ENCODE peak calls at places on chromosomes 3 and 15, in six cellular contexts. F is mesendoderm, Z is neuronal stem cell, E is IMR-90, N is H9, W is H1. I is an unnamed sample.
A peak's percentile ranks its signal among the peaks of the same experiment; 100 is the strongest.

GRCh38 chr3:20245781-20246180 is 59.8 kb upstream of the SGO1 start:
- DNase-seq in F (no peak), Z (no peak), E (no peak), N (no peak), W (no peak), I (no peak)

GRCh38 chr3:192490720-192491119 is 236.6 kb downstream of the FGF12 start:
- DNase-seq in F (no peak), Z (no peak), E (no peak), N (no peak), W (no peak), I (no peak)

GRCh38 chr15:40825661-40826088 is 2.8 kb downstream of the PPP1R14D start:
- DNase-seq in F (no peak), Z (no peak), E (peak; percentile 69), N (no peak), W (no peak), I (peak; percentile 56)

GRCh38 chr15:57557267-57557666 is 34.4 kb upstream of the MYZAP start:
- DNase-seq in F (no peak), Z (no peak), E (no peak), N (no peak), W (no peak), I (no peak)

GRCh38 chr3:56291244-56291680 is 177.0 kb downstream of the ERC2 start:
- DNase-seq in F (no peak), Z (no peak), E (no peak), N (no peak), W (no peak), I (no peak)

GRCh38 chr3:13539285-13539625 is 9.7 kb upstream of the FBLN2 start:
- DNase-seq in F (no peak), Z (no peak), E (peak; percentile 75), N (no peak), W (no peak), I (peak; percentile 54)

GRCh38 chr3:107911337-107912000 is 179.4 kb downstream of the CD47 start:
- DNase-seq in F (no peak), Z (no peak), E (no peak), N (no peak), W (no peak), I (no peak)

GRCh38 chr3:109707642-109708041 is 370.3 kb upstream of the DPPA4 start:
- DNase-seq in F (no peak), Z (no peak), E (no peak), N (no peak), W (no peak), I (no peak)

GRCh38 chr3:54159917-54160316 is 37.6 kb downstream of the CACNA2D3 start:
- DNase-seq in F (no peak), Z (no peak), E (no peak), N (no peak), W (no peak), I (no peak)

GRCh38 chr15:78033864-78034263 is 43.6 kb downstream of the TBC1D2B start:
- DNase-seq in F (no peak), Z (no peak), E (peak; percentile 41), N (no peak), W (no peak), I (peak; percentile 41)

GRCh38 chr15:77541421-77542181 is 91.1 kb downstream of the LINGO1 start:
- DNase-seq in F (peak; percentile 60), Z (no peak), E (peak; percentile 22), N (no peak), W (no peak), I (peak; percentile 26)

GRCh38 chr3:14900881-14901873 is 46.2 kb upstream of the NR2C2 start:
- DNase-seq in F (no peak), Z (no peak), E (no peak), N (no peak), W (no peak), I (no peak)

GRCh38 chr15:85494035-85494793 is 113.8 kb downstream of the AKAP13 start:
- DNase-seq in F (peak; percentile 81), Z (no peak), E (peak; percentile 95), N (no peak), W (no peak), I (peak; percentile 97)

DNA sequence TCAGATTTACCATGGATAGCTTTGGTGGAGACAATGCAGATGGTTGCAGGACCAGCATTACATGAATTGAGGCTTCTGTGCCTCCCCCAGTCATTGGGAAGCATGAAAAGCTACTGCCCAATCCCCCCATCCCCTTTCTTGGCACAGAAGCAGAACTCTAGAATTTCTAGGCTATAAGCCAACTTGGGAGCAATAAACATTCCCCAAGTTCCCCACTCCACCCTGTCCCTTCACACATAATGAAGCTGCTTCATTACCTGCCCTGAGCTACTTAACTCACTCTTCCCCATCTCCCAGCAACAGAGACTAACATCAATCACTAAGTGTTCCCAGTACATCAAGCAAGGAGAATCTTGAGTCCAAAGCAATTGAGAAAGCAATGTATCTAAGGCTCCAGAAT is 164.4 kb downstream of the RORA start:
- DNase-seq in F (no peak), Z (no peak), E (no peak), N (no peak), W (no peak), I (no peak)
- H2BK15ac ChIP-seq in F (no peak overlapping the region), Z (no peak overlapping the region), E (no peak overlapping the region), N (no peak overlapping the region), W (no peak overlapping the region), I (no peak overlapping the region)

GRCh38 chr15:61656391-61656790 is 403.9 kb downstream of the VPS13C start:
- DNase-seq in F (no peak), Z (no peak), E (no peak), N (no peak), W (no peak), I (no peak)

GRCh38 chr15:61655881-61656280 is 404.4 kb downstream of the VPS13C start:
- DNase-seq in F (no peak), Z (no peak), E (no peak), N (no peak), W (no peak), I (no peak)

GRCh38 chr15:61654918-61655317 is 405.3 kb downstream of the VPS13C start:
- DNase-seq in F (peak; percentile 32), Z (no peak), E (no peak), N (no peak), W (no peak), I (no peak)

GRCh38 chr15:61653110-61653509 is 407.1 kb downstream of the VPS13C start:
- DNase-seq in F (peak; percentile 64), Z (no peak), E (no peak), N (peak; percentile 41), W (no peak), I (no peak)

GRCh38 chr15:61654004-61654740 is 406.1 kb downstream of the VPS13C start:
- DNase-seq in F (no peak), Z (no peak), E (no peak), N (no peak), W (no peak), I (no peak)
- H2BK15ac ChIP-seq in F (no peak overlapping the region), Z (no peak overlapping the region), E (no peak overlapping the region), N (no peak overlapping the region), W (peak overlapping the region; percentile 8), I (no peak overlapping the region)

DNA sequence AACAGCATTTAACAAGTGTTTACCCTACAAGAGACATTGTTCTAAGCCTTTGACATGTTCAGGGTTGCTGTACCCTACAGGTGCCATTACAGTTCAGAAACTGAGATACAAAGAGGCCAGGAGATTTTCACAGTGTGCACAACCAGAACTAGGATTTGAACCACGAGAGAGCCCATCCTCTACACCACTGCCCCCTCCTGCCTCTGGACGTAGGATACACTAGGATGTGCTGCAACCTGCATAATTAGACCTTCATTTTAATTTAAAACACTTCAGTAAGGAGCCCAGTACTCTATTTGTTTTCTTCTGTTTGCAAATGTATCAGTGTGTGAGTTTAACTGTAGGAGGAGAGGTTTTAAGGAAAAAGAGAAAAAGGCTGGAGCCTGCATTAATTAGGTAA is 123.1 kb upstream of the RARB start:
- DNase-seq in F (no peak), Z (no peak), E (no peak), N (no peak), W (no peak), I (no peak)
- H2BK15ac ChIP-seq in F (no peak overlapping the region), Z (no peak overlapping the region), E (no peak overlapping the region), N (no peak overlapping the region), W (no peak overlapping the region), I (no peak overlapping the region)

GRCh38 chr3:155495387-155495786 is 201.9 kb upstream of the STRIT1 start:
- DNase-seq in F (no peak), Z (no peak), E (peak; percentile 0), N (no peak), W (no peak), I (peak; percentile 7)
- H2BK15ac ChIP-seq in F (no peak overlapping the region), Z (no peak overlapping the region), E (no peak overlapping the region), N (no peak overlapping the region), W (no peak overlapping the region), I (no peak overlapping the region)

DNA sequence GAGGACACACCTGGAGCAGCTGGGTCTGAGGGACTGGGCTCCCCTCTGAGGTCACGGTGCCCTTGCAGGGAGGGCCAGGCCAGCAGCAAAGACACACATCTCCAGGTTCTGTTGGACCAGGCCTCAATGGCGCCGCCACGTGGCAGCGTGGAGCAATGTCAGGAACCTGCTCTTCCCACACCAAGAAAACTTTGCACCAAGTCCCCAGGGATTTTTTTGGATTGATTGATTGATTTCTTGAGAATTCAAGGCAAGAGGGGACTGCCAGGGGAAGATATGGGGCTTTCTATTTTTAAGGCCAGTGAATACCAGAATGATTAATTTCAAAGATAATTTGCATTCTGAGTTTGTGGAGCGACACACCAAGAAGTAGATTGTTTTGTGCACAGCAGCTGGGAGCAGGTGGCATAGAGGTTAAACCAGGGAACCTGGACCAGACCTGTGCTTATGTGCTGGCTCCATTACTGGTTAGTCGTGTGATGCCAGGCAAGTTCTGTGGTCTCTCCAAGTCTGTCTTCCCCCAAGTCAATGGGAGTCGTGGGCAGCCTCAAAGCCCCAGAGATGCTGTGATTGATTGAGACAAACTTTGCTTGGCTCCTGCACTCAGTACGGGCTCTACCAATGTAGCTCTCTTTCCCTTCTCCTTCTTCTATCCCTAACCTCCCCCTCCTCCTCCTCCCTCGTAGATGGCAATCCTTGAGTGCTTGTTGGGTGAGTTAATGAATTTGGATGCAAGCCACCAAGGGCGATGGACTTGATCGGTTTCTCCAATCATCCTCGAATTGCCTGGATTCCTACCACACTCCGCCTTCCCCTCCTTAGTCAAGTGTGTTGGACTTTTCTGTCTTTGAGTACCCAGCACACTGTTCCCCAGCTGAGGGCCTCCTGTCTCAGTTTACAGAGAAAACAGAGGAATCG is 96.2 kb upstream of the TRPM1 start:
- DNase-seq in F (peak; percentile 65), Z (peak; percentile 15), E (no peak), N (peak; percentile 84), W (peak; percentile 84), I (peak; percentile 11)
- H2BK15ac ChIP-seq in F (no peak overlapping the region), Z (no peak overlapping the region), E (no peak overlapping the region), N (no peak overlapping the region), W (peak overlapping the region; percentile 29), I (no peak overlapping the region)

GRCh38 chr3:141959531-141959920 is 83.1 kb downstream of the ATP1B3 start:
- DNase-seq in F (peak; percentile 75), Z (no peak), E (no peak), N (no peak), W (no peak), I (no peak)
- H2BK15ac ChIP-seq in F (no peak overlapping the region), Z (no peak overlapping the region), E (no peak overlapping the region), N (no peak overlapping the region), W (no peak overlapping the region), I (no peak overlapping the region)

GRCh38 chr15:42089942-42090341 is 4.4 kb downstream of the PLA2G4D start:
- DNase-seq in F (no peak), Z (no peak), E (no peak), N (no peak), W (no peak), I (no peak)
- H2BK15ac ChIP-seq in F (no peak overlapping the region), Z (no peak overlapping the region), E (no peak overlapping the region), N (no peak overlapping the region), W (no peak overlapping the region), I (no peak overlapping the region)

GRCh38 chr3:193914602-193915001 is 221.3 kb upstream of the HES1 start:
- DNase-seq in F (no peak), Z (no peak), E (no peak), N (no peak), W (no peak), I (no peak)
- H2BK15ac ChIP-seq in F (no peak overlapping the region), Z (no peak overlapping the region), E (no peak overlapping the region), N (no peak overlapping the region), W (no peak overlapping the region), I (no peak overlapping the region)

I was measured in mesenchymal stem cell.